ENCODE peak calls at places on chromosome X, in nine cellular contexts. O is uterus; Q is mucosa of descending colon; U is brain microvascular endothelial cell; T is RCC 7860; W is astrocyte of the spinal cord; G is activated CD4-positive, alpha-beta T cell treated with anti-CD3 and anti-CD28 coated beads, Interleukin-2, amount 50 U/mL, for 1 hour; E is activated effector memory CD4-positive, alpha-beta T cell treated with Interleukin-2 at 50 U/mL for 16 hours; A is Right ventricle myocardium superior. N is an unnamed sample.

GRCh38 chrX:132277953-132278614 is 58.8 kb upstream of the RAP2C start:
- DNase-seq in O (no peak), Q (no peak), U (no peak), T (no peak), W (no peak), G (no peak), E (no peak), A (no peak), N (no peak)

GRCh38 chrX:134868766-134869495 is 121.9 kb upstream of the SMIM10 start:
- DNase-seq in O (no peak), Q (no peak), U (peak; percentile 77), T (peak; percentile 30), W (peak; percentile 78), G (no peak), E (no peak), A (no peak), N (no peak)

GRCh38 chrX:120819126-120819525 is 56.5 kb downstream of the CT47B1 start:
- DNase-seq in O (no peak), Q (no peak), U (no peak), T (no peak), W (no peak), G (no peak), E (no peak), A (no peak), N (no peak)

GRCh38 chrX:55057691-55058249 is 17.1 kb upstream of the PAGE2B start:
- DNase-seq in O (no peak), Q (peak; percentile 47), U (peak; percentile 57), T (peak; percentile 6), W (peak; percentile 38), G (peak; percentile 25), E (no peak), A (no peak), N (no peak)

GRCh38 chrX:134679226-134679625 is 21.0 kb upstream of the PLAC1 start:
- DNase-seq in O (no peak), Q (no peak), U (no peak), T (no peak), W (peak; percentile 26), G (no peak), E (no peak), A (no peak), N (no peak)

GRCh38 chrX:118218079-118218478 is 101.5 kb upstream of the KLHL13 start:
- DNase-seq in O (no peak), Q (no peak), U (no peak), T (no peak), W (no peak), G (no peak), E (no peak), A (no peak), N (no peak)

GRCh38 chrX:41621236-41621651 is 67.5 kb upstream of the GPR34 start:
- DNase-seq in O (no peak), Q (no peak), U (peak; percentile 69), T (peak; percentile 70), W (peak; percentile 30), G (no peak), E (no peak), A (no peak), N (no peak)

GRCh38 chrX:77505227-77505626 is 58.0 kb downstream of the FGF16 start:
- DNase-seq in O (no peak), Q (no peak), U (peak; percentile 34), T (no peak), W (peak; percentile 25), G (no peak), E (no peak), A (no peak), N (no peak)

GRCh38 chrX:139815771-139816170 is 107.8 kb upstream of the MCF2 start:
- DNase-seq in O (no peak), Q (no peak), U (no peak), T (no peak), W (peak; percentile 12), G (no peak), E (no peak), A (no peak), N (no peak)

GRCh38 chrX:133290076-133290475 is 71.9 kb upstream of the TFDP3 start:
- DNase-seq in O (no peak), Q (no peak), U (peak; percentile 27), T (peak; percentile 22), W (peak; percentile 20), G (no peak), E (no peak), A (no peak), N (no peak)

GRCh38 chrX:153670748-153671588 is 2.6 kb downstream of the PNCK start:
- DNase-seq in O (no peak), Q (no peak), U (no peak), T (no peak), W (no peak), G (no peak), E (no peak), A (no peak), N (no peak)

GRCh38 chrX:11049976-11050375 is 61.2 kb upstream of the HCCS start:
- DNase-seq in O (no peak), Q (no peak), U (no peak), T (no peak), W (no peak), G (no peak), E (no peak), A (no peak), N (no peak)

GRCh38 chrX:71679575-71680207 is 12.3 kb downstream of the LOC101059915 start:
- DNase-seq in O (no peak), Q (no peak), U (no peak), T (no peak), W (no peak), G (no peak), E (no peak), A (no peak), N (no peak)

GRCh38 chrX:41014776-41015175 is 70.5 kb upstream of the USP9X start:
- DNase-seq in O (no peak), Q (no peak), U (no peak), T (peak; percentile 78), W (no peak), G (no peak), E (no peak), A (no peak), N (no peak)

GRCh38 chrX:21940356-21940829 is at the start of gene SMS:
- DNase-seq in O (peak; percentile 78), Q (peak; percentile 75), U (peak; percentile 42), T (peak; percentile 51), W (peak; percentile 77), G (peak; percentile 31), E (peak; percentile 17), A (peak; percentile 86), N (peak; percentile 40)

GRCh38 chrX:54357414-54358377 is at the start of gene WNK3:
- DNase-seq in O (peak; percentile 76), Q (peak; percentile 30), U (peak; percentile 67), T (no peak), W (peak; percentile 83), G (peak; percentile 22), E (peak; percentile 1), A (peak; percentile 80), N (peak; percentile 8)

GRCh38 chrX:27675493-27675892 is 85.3 kb downstream of the DCAF8L2 start:
- DNase-seq in O (no peak), Q (no peak), U (peak; percentile 16), T (peak; percentile 24), W (peak; percentile 52), G (no peak), E (no peak), A (no peak), N (no peak)

GRCh38 chrX:40928076-40928475 is 157.2 kb upstream of the USP9X start:
- DNase-seq in O (no peak), Q (no peak), U (no peak), T (no peak), W (no peak), G (no peak), E (no peak), A (no peak), N (no peak)

GRCh38 chrX:9148626-9149385 is 114.9 kb upstream of the FAM9B start:
- DNase-seq in O (no peak), Q (no peak), U (peak; percentile 64), T (peak; percentile 63), W (peak; percentile 72), G (no peak), E (no peak), A (no peak), N (no peak)

GRCh38 chrX:155105919-155106318 is 34.6 kb downstream of the BRCC3 start:
- DNase-seq in O (no peak), Q (no peak), U (no peak), T (no peak), W (no peak), G (no peak), E (no peak), A (no peak), N (no peak)

GRCh38 chrX:39532761-39533160 is 565.0 kb downstream of the BCOR start:
- DNase-seq in O (no peak), Q (no peak), U (no peak), T (no peak), W (no peak), G (no peak), E (no peak), A (no peak), N (no peak)

GRCh38 chrX:2785538-2785937 is 33.7 kb downstream of the XG start:
- DNase-seq in O (no peak), Q (no peak), U (no peak), T (no peak), W (no peak), G (no peak), E (no peak), A (no peak), N (no peak)

GRCh38 chrX:129540725-129541184 is 696 bp downstream of the OCRL start:
- DNase-seq in O (no peak), Q (peak; percentile 66), U (no peak), T (no peak), W (no peak), G (no peak), E (no peak), A (peak; percentile 34), N (peak; percentile 0)

GRCh38 chrX:1336331-1337143 is at the start of gene IL3RA:
- DNase-seq in O (no peak), Q (peak; percentile 62), U (peak; percentile 8), T (no peak), W (no peak), G (no peak), E (no peak), A (peak; percentile 46), N (no peak)

GRCh38 chrX:13469963-13470679 is 99.3 kb upstream of the EGFL6 start:
- DNase-seq in O (no peak), Q (no peak), U (peak; percentile 6), T (peak; percentile 30), W (no peak), G (no peak), E (no peak), A (no peak), N (no peak)